ENCODE peak calls at places on chromosomes 2 and 18, in eight cellular contexts. D is type B pancreatic cell; E is PC-3; W is BE2C; G is neural progenitor cell; U is CD4-positive, alpha-beta T cell; O is brain microvascular endothelial cell; C is adrenal gland. Q is an unnamed sample.
A peak's percentile ranks its signal among the peaks of the same experiment; 100 is the strongest.

GRCh38 chr2:28334527-28334891 is 58.1 kb upstream of the FOSL2 start:
- DNase-seq in D (no peak), E (no peak), W (peak; percentile 43), G (no peak), U (no peak), O (no peak), C (no peak), Q (no peak)

GRCh38 chr2:240782886-240783818 is 36.9 kb downstream of the KIF1A start:
- DNase-seq in D (no peak), E (no peak), W (no peak), G (no peak), U (no peak), O (no peak), C (no peak), Q (no peak)

GRCh38 chr2:216144372-216144771 is 35.2 kb downstream of the XRCC5 start:
- DNase-seq in D (no peak), E (no peak), W (no peak), G (no peak), U (no peak), O (no peak), C (no peak), Q (no peak)

GRCh38 chr2:127185720-127186119 is 34.4 kb downstream of the CYP27C1 start:
- DNase-seq in D (no peak), E (peak; percentile 12), W (no peak), G (no peak), U (no peak), O (no peak), C (no peak), Q (no peak)

GRCh38 chr18:58403799-58404455 is 225.0 kb downstream of the ALPK2 start:
- DNase-seq in D (no peak), E (no peak), W (no peak), G (no peak), U (no peak), O (no peak), C (peak; percentile 31), Q (no peak)

GRCh38 chr2:111659361-111660281 is 224.4 kb downstream of the ANAPC1 start:
- DNase-seq in D (no peak), E (peak; percentile 94), W (no peak), G (no peak), U (no peak), O (peak; percentile 80), C (peak; percentile 71), Q (no peak)

GRCh38 chr2:1798425-1799144 is 54.3 kb upstream of the PXDN start:
- DNase-seq in D (no peak), E (no peak), W (no peak), G (no peak), U (no peak), O (no peak), C (no peak), Q (no peak)

GRCh38 chr2:33475381-33476099 is 909 bp upstream of the RASGRP3 start:
- DNase-seq in D (peak; percentile 76), E (peak; percentile 80), W (peak; percentile 69), G (peak; percentile 77), U (peak; percentile 70), O (peak; percentile 79), C (peak; percentile 73), Q (peak; percentile 55)

GRCh38 chr2:174117951-174118930 is 130.1 kb downstream of the OLA1 start:
- DNase-seq in D (no peak), E (peak; percentile 91), W (no peak), G (no peak), U (no peak), O (peak; percentile 86), C (no peak), Q (no peak)

GRCh38 chr18:45793295-45793965 is 32.0 kb upstream of the SIGLEC15 start:
- DNase-seq in D (no peak), E (peak; percentile 91), W (no peak), G (no peak), U (no peak), O (peak; percentile 68), C (peak; percentile 83), Q (no peak)

GRCh38 chr2:10428355-10428754 is 19.8 kb downstream of the ODC1 start:
- DNase-seq in D (no peak), E (no peak), W (no peak), G (no peak), U (no peak), O (no peak), C (no peak), Q (no peak)

GRCh38 chr2:111061192-111061591 is 59.5 kb upstream of the BCL2L11 start:
- DNase-seq in D (no peak), E (no peak), W (no peak), G (no peak), U (no peak), O (no peak), C (no peak), Q (no peak)

GRCh38 chr18:68417166-68417776 is 297.6 kb downstream of the TMX3 start:
- DNase-seq in D (no peak), E (no peak), W (no peak), G (no peak), U (no peak), O (no peak), C (no peak), Q (no peak)

GRCh38 chr2:41910126-41910525 is 137.7 kb upstream of the PKDCC start:
- DNase-seq in D (no peak), E (peak; percentile 70), W (no peak), G (peak; percentile 18), U (no peak), O (peak; percentile 69), C (no peak), Q (no peak)

GRCh38 chr2:84870306-84870705 is 10.6 kb downstream of the TRABD2A start:
- DNase-seq in D (no peak), E (no peak), W (no peak), G (no peak), U (no peak), O (no peak), C (no peak), Q (no peak)
- TF ChIP-seq CTCF in D (no peak), E (no peak), W (no peak), G (no peak), U (no peak), O (no peak), C (no peak), Q (no peak)

DNA sequence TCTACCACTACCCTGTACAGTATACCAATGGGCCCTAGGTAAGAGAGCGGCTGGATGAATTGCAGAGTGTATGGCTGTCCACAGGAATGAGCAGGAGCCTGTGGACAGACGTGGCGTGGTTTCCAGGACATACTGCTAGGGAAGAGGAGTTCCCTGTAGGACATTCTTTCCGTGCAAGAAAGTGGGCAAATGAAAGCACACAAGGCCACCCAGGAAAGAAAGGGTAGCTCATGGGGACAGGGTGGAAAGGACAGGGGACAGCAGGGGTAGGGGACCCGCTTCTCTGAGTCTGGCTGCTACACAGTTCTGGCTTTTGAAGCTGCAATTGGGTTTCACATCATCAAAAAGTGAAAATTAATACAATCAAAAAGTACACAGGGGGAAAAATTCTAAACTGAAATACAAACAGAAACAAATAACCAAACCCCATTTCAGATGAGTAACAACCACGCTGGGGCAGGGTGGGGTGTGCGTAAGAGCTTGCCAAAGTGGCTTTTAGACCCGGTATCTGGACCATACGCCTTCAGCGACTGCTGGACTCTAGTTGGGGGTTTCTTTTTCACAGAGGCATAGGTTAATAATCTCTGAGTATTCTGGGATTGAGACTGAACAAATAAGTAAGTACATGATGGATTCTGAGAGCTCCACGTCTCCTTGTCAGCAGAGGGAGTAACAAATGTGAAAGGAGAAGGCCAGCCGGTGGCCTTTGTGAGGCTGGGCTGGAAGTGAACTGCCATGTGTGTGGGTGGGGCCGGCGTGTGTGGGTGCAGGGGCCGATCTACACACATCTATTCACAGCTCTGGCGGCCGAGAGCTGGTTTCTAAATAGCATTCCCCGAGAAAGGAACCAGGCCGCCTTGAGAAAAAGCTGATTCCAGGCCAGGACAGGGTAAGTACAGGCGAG is 84.0 kb downstream of the HDAC4 start:
- DNase-seq in D (peak; percentile 45), E (no peak), W (no peak), G (no peak), U (no peak), O (no peak), C (peak; percentile 80), Q (no peak)
- TF ChIP-seq CTCF in D (no peak), E (no peak), W (no peak), G (no peak), U (no peak), O (no peak), C (no peak), Q (no peak)

GRCh38 chr2:237603718-237604362 is 13.3 kb upstream of the RAB17 start:
- DNase-seq in D (no peak), E (peak; percentile 17), W (no peak), G (peak; percentile 44), U (peak; percentile 39), O (peak; percentile 87), C (no peak), Q (peak; percentile 39)
- TF ChIP-seq CTCF in D (no peak), E (no peak), W (no peak), G (no peak), U (no peak), O (no peak), C (no peak), Q (no peak)

GRCh38 chr2:184783576-184783975 is 185.2 kb downstream of the ZNF804A start:
- DNase-seq in D (no peak), E (no peak), W (no peak), G (no peak), U (no peak), O (no peak), C (no peak), Q (no peak)
- TF ChIP-seq CTCF in D (no peak), E (no peak), W (no peak), G (no peak), U (no peak), O (no peak), C (no peak), Q (no peak)

GRCh38 chr2:69639246-69639645 is 4.3 kb downstream of the AAK1 start:
- DNase-seq in D (no peak), E (no peak), W (no peak), G (no peak), U (no peak), O (no peak), C (no peak), Q (no peak)
- TF ChIP-seq CTCF in D (no peak), E (no peak), W (no peak), G (no peak), U (no peak), O (no peak), C (no peak), Q (no peak)

DNA sequence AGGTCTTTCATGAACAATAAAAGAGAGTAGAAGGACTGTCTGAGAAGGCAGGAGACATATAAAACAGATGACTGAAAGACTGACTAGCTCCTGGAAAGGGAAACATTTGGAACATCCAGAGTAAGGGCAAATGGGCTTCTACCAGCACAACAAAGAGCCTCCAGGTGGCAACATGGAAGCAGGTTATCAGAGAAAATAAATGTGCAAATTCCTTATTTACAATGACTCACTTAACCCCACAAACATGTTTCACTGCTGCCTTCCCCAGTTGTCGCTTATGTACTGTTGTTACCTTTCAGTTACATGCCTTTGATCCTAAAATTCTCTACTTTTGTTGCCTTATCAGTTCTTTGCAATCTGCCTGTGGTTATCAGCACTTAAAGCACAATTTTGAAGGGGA is 117.0 kb downstream of the HIBCH start:
- DNase-seq in D (no peak), E (peak; percentile 53), W (no peak), G (no peak), U (no peak), O (no peak), C (no peak), Q (no peak)
- TF ChIP-seq CTCF in D (no peak), E (peak; percentile 52), W (no peak), G (no peak), U (no peak), O (no peak), C (no peak), Q (no peak)

DNA sequence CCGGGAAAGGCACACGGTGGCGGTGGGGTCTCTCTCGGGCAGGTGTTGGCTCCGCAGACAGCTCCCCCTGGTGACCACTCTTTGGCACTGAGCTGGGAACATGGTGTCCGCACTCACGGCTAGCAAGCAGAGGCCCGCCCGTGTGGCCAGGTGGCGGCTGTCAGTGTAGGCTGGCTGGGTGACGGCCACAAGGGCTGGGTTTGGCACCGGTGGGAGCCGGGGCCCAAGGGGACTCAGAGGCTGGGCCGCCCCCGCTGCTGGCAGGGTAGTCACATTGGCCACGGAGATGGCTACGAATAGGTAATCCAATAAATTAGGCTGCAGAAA is 1071.7 kb downstream of the RPIA start:
- DNase-seq in D (no peak), E (no peak), W (peak; percentile 50), G (no peak), U (no peak), O (no peak), C (no peak), Q (peak; percentile 13)
- TF ChIP-seq CTCF in D (no peak), E (peak; percentile 28), W (peak; percentile 31), G (no peak), U (no peak), O (no peak), C (no peak), Q (no peak)